ENCODE peak calls at places on chromosomes 11 and 22, in six cellular contexts. One of them, this sample, is unnamed.

GRCh38 chr11:84437129-84438123 is 1151.3 kb upstream of the CCDC90B start:
- DNase-seq in GM12891: peak; percentile 5
- DNase-seq in H1: peak; percentile 80
- DNase-seq in HepG2: peak; percentile 14
- DNase-seq in K562: no peak
- DNase-seq in GM12878: peak; percentile 3
- DNase-seq in this sample: no peak

GRCh38 chr11:46359936-46360335 is 12.7 kb downstream of the DGKZ start:
- DNase-seq in GM12891: no peak
- DNase-seq in H1: no peak
- DNase-seq in HepG2: no peak
- DNase-seq in K562: no peak
- DNase-seq in GM12878: no peak
- DNase-seq in this sample: no peak

GRCh38 chr11:79415411-79415810 is 25.4 kb downstream of the TENM4 start:
- DNase-seq in GM12891: no peak
- DNase-seq in H1: no peak
- DNase-seq in HepG2: no peak
- DNase-seq in K562: no peak
- DNase-seq in GM12878: no peak
- DNase-seq in this sample: no peak

GRCh38 chr11:60931897-60932296 is 7.6 kb downstream of the TMEM132A start:
- DNase-seq in GM12891: no peak
- DNase-seq in H1: no peak
- DNase-seq in HepG2: no peak
- DNase-seq in K562: no peak
- DNase-seq in GM12878: no peak
- DNase-seq in this sample: no peak

GRCh38 chr11:8219257-8220021 is 44.2 kb downstream of the LMO1 start:
- DNase-seq in GM12891: peak; percentile 48
- DNase-seq in H1: no peak
- DNase-seq in HepG2: peak; percentile 39
- DNase-seq in K562: peak; percentile 51
- DNase-seq in GM12878: no peak
- DNase-seq in this sample: peak; percentile 52

GRCh38 chr11:131064373-131064991 is 148.2 kb upstream of the SNX19 start:
- DNase-seq in GM12891: peak; percentile 40
- DNase-seq in H1: peak; percentile 82
- DNase-seq in HepG2: peak; percentile 42
- DNase-seq in K562: peak; percentile 66
- DNase-seq in GM12878: peak; percentile 5
- DNase-seq in this sample: peak; percentile 24

GRCh38 chr11:3161720-3162409 is 3.2 kb downstream of the OSBPL5 start:
- DNase-seq in GM12891: no peak
- DNase-seq in H1: no peak
- DNase-seq in HepG2: no peak
- DNase-seq in K562: no peak
- DNase-seq in GM12878: no peak
- DNase-seq in this sample: no peak

GRCh38 chr11:29018631-29019030 is 910.4 kb downstream of the METTL15 start:
- DNase-seq in GM12891: no peak
- DNase-seq in H1: no peak
- DNase-seq in HepG2: no peak
- DNase-seq in K562: no peak
- DNase-seq in GM12878: no peak
- DNase-seq in this sample: no peak

GRCh38 chr11:133011604-133012003 is 520.7 kb downstream of the OPCML start:
- DNase-seq in GM12891: no peak
- DNase-seq in H1: no peak
- DNase-seq in HepG2: no peak
- DNase-seq in K562: no peak
- DNase-seq in GM12878: no peak
- DNase-seq in this sample: no peak

GRCh38 chr22:48919851-48920589 is 907.7 kb downstream of the BRD1 start:
- DNase-seq in GM12891: no peak
- DNase-seq in H1: no peak
- DNase-seq in HepG2: no peak
- DNase-seq in K562: no peak
- DNase-seq in GM12878: no peak
- DNase-seq in this sample: no peak

GRCh38 chr11:10930224-10930960 is 72.5 kb upstream of the ZBED5 start:
- DNase-seq in GM12891: no peak
- DNase-seq in H1: no peak
- DNase-seq in HepG2: no peak
- DNase-seq in K562: no peak
- DNase-seq in GM12878: no peak
- DNase-seq in this sample: no peak

GRCh38 chr11:94457118-94458029 is 36.3 kb downstream of the MRE11 start:
- DNase-seq in GM12891: no peak
- DNase-seq in H1: no peak
- DNase-seq in HepG2: no peak
- DNase-seq in K562: peak; percentile 22
- DNase-seq in GM12878: no peak
- DNase-seq in this sample: no peak

GRCh38 chr22:38033522-38034277 is 23.5 kb upstream of the PICK1 start:
- DNase-seq in GM12891: no peak
- DNase-seq in H1: no peak
- DNase-seq in HepG2: no peak
- DNase-seq in K562: no peak
- DNase-seq in GM12878: no peak
- DNase-seq in this sample: no peak

GRCh38 chr11:125153837-125154236 is 10.7 kb upstream of the PKNOX2 start:
- DNase-seq in GM12891: no peak
- DNase-seq in H1: no peak
- DNase-seq in HepG2: no peak
- DNase-seq in K562: no peak
- DNase-seq in GM12878: no peak
- DNase-seq in this sample: no peak

GRCh38 chr11:1873048-1873812 is 18.5 kb downstream of the PRR33 start:
- DNase-seq in GM12891: no peak
- DNase-seq in H1: no peak
- DNase-seq in HepG2: no peak
- DNase-seq in K562: no peak
- DNase-seq in GM12878: no peak
- DNase-seq in this sample: no peak

GRCh38 chr11:62909107-62909894 is 11.9 kb downstream of the CHRM1 start:
- DNase-seq in GM12891: peak; percentile 55
- DNase-seq in H1: peak; percentile 91
- DNase-seq in HepG2: peak; percentile 70
- DNase-seq in K562: peak; percentile 71
- DNase-seq in GM12878: no peak
- DNase-seq in this sample: no peak

GRCh38 chr11:128188346-128189115 is 398.8 kb downstream of the ETS1 start:
- DNase-seq in GM12891: no peak
- DNase-seq in H1: no peak
- DNase-seq in HepG2: no peak
- DNase-seq in K562: no peak
- DNase-seq in GM12878: no peak
- DNase-seq in this sample: no peak

GRCh38 chr11:124882339-124883071 is 15.2 kb downstream of the ROBO4 start:
- DNase-seq in GM12891: no peak
- DNase-seq in H1: no peak
- DNase-seq in HepG2: peak; percentile 89
- DNase-seq in K562: no peak
- DNase-seq in GM12878: no peak
- DNase-seq in this sample: no peak

GRCh38 chr11:94604496-94604895 is 37.3 kb downstream of the PIWIL4 start:
- DNase-seq in GM12891: no peak
- DNase-seq in H1: no peak
- DNase-seq in HepG2: no peak
- DNase-seq in K562: no peak
- DNase-seq in GM12878: no peak
- DNase-seq in this sample: no peak

GRCh38 chr11:36455658-36456111 is 54.4 kb downstream of the TRAF6 start:
- DNase-seq in GM12891: no peak
- DNase-seq in H1: no peak
- DNase-seq in HepG2: no peak
- DNase-seq in K562: no peak
- DNase-seq in GM12878: no peak
- DNase-seq in this sample: no peak

GRCh38 chr11:30876656-30877371 is 290.7 kb upstream of the MPPED2 start:
- DNase-seq in GM12891: no peak
- DNase-seq in H1: no peak
- DNase-seq in HepG2: no peak
- DNase-seq in K562: no peak
- DNase-seq in GM12878: no peak
- DNase-seq in this sample: no peak

GRCh38 chr11:26078217-26078821 is 253.6 kb upstream of the ANO3 start:
- DNase-seq in GM12891: no peak
- DNase-seq in H1: no peak
- DNase-seq in HepG2: no peak
- DNase-seq in K562: no peak
- DNase-seq in GM12878: no peak
- DNase-seq in this sample: no peak

DNA sequence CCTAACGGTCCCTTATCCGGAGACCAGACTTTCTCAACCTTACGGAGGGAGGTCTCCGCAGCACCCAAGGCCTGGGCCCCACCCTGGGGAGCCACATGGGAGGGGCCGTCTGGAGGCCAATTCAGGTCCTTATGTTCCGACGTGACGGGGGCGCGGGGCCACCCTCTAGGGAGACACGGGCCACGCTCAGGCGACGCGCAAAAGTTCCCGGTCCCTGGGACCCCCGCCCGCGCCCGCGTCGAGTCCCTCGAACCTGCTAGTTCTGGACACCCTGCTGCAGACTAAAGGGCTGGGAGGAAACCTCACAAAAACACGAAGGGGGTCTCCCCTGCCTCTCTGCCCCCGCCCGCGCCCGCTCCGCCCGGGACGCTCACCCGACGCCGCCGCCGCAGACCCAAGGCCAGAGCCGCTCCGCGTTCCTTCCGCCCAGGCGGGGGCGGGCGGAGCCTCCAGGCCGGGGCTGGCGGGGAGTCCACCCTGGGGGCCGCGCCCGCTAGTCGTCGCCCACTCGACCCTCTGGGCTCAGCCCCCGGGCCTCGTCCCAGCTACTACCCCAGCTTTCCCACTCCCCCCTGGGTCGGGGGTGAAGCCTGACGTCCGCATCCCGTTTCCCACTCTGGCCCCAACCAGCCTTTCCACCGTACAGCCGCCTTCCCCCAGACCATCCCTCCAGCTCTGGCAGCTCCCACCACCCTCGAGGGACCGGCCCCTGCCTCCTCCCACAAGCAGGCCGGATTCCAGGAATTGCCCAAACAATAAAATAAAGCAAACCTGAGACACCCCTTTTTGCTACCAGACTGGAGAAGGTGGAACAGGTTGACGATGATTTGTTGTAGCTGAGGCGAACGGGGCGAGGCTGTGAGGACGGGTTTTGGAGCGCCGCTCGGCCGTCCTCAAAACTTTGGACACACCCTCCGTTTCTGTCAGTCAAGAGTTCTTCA is 2.7 kb downstream of the RNH1 start:
- DNase-seq in GM12891: peak; percentile 50
- DNase-seq in H1: no peak
- DNase-seq in HepG2: no peak
- DNase-seq in K562: peak; percentile 72
- DNase-seq in GM12878: no peak
- DNase-seq in this sample: peak; percentile 66
- TF ChIP-seq POLR2A in GM12891: no peak
- TF ChIP-seq POLR2A in H1: no peak
- TF ChIP-seq POLR2A in HepG2: no peak
- TF ChIP-seq POLR2A in K562: peak; percentile 51
- TF ChIP-seq POLR2A in GM12878: peak; percentile 65
- TF ChIP-seq POLR2A in this sample: no peak

GRCh38 chr22:27105142-27106025 is 448.0 kb downstream of the MIAT start:
- DNase-seq in GM12891: no peak
- DNase-seq in H1: no peak
- DNase-seq in HepG2: no peak
- DNase-seq in K562: no peak
- DNase-seq in GM12878: no peak
- DNase-seq in this sample: no peak

GRCh38 chr22:27107005-27107404 is 449.6 kb downstream of the MIAT start:
- DNase-seq in GM12891: no peak
- DNase-seq in H1: no peak
- DNase-seq in HepG2: no peak
- DNase-seq in K562: no peak
- DNase-seq in GM12878: no peak
- DNase-seq in this sample: no peak

GRCh38 chr22:27110985-27111451 is 453.6 kb downstream of the MIAT start:
- DNase-seq in GM12891: no peak
- DNase-seq in H1: no peak
- DNase-seq in HepG2: peak; percentile 49
- DNase-seq in K562: no peak
- DNase-seq in GM12878: no peak
- DNase-seq in this sample: no peak

GRCh38 chr22:27108425-27109114 is 451.2 kb downstream of the MIAT start:
- DNase-seq in GM12891: no peak
- DNase-seq in H1: no peak
- DNase-seq in HepG2: no peak
- DNase-seq in K562: no peak
- DNase-seq in GM12878: no peak
- DNase-seq in this sample: no peak

GRCh38 chr22:27107824-27108223 is 450.4 kb downstream of the MIAT start:
- DNase-seq in GM12891: no peak
- DNase-seq in H1: no peak
- DNase-seq in HepG2: peak; percentile 30
- DNase-seq in K562: no peak
- DNase-seq in GM12878: no peak
- DNase-seq in this sample: no peak
- TF ChIP-seq POLR2AphosphoS5 in GM12891: no peak
- TF ChIP-seq POLR2AphosphoS5 in H1: no peak
- TF ChIP-seq POLR2AphosphoS5 in HepG2: no peak
- TF ChIP-seq POLR2AphosphoS5 in K562: no peak
- TF ChIP-seq POLR2AphosphoS5 in GM12878: no peak
- TF ChIP-seq POLR2AphosphoS5 in this sample: no peak

GRCh38 chr22:19179472-19180048 is 1.0 kb upstream of the SLC25A1 start:
- DNase-seq in GM12891: peak; percentile 79
- DNase-seq in H1: peak; percentile 73
- DNase-seq in HepG2: peak; percentile 66
- DNase-seq in K562: peak; percentile 95
- DNase-seq in GM12878: peak; percentile 28
- DNase-seq in this sample: peak; percentile 70
- TF ChIP-seq TAF1 in GM12891: no peak
- TF ChIP-seq TAF1 in H1: peak; percentile 45
- TF ChIP-seq TAF1 in HepG2: no peak
- TF ChIP-seq TAF1 in K562: no peak
- TF ChIP-seq TAF1 in GM12878: no peak
- TF ChIP-seq TAF1 in this sample: no peak

GRCh38 chr11:818396-819128 is at the start of gene PNPLA2:
- DNase-seq in GM12891: no peak
- DNase-seq in H1: no peak
- DNase-seq in HepG2: peak; percentile 74
- DNase-seq in K562: no peak
- DNase-seq in GM12878: no peak
- DNase-seq in this sample: no peak

GRCh38 chr11:821513-822371 is 3.0 kb downstream of the PNPLA2 start:
- DNase-seq in GM12891: no peak
- DNase-seq in H1: no peak
- DNase-seq in HepG2: no peak
- DNase-seq in K562: no peak
- DNase-seq in GM12878: no peak
- DNase-seq in this sample: no peak

GRCh38 chr11:819943-820649 is 1.4 kb downstream of the PNPLA2 start:
- DNase-seq in GM12891: peak; percentile 92
- DNase-seq in H1: no peak
- DNase-seq in HepG2: peak; percentile 94
- DNase-seq in K562: peak; percentile 80
- DNase-seq in GM12878: no peak
- DNase-seq in this sample: peak; percentile 95

GRCh38 chr11:820655-821512 is 2.2 kb downstream of the PNPLA2 start:
- DNase-seq in GM12891: no peak
- DNase-seq in H1: no peak
- DNase-seq in HepG2: peak; percentile 70
- DNase-seq in K562: no peak
- DNase-seq in GM12878: no peak
- DNase-seq in this sample: no peak

GRCh38 chr11:819129-819931 is 616 bp downstream of the PNPLA2 start:
- DNase-seq in GM12891: peak; percentile 89
- DNase-seq in H1: no peak
- DNase-seq in HepG2: peak; percentile 77
- DNase-seq in K562: peak; percentile 95
- DNase-seq in GM12878: no peak
- DNase-seq in this sample: peak; percentile 96
- TF ChIP-seq POLR2A in GM12891: peak; percentile 43
- TF ChIP-seq POLR2A in H1: no peak
- TF ChIP-seq POLR2A in HepG2: peak; percentile 89
- TF ChIP-seq POLR2A in K562: peak; percentile 84
- TF ChIP-seq POLR2A in GM12878: peak; percentile 92
- TF ChIP-seq POLR2A in this sample: peak; percentile 91